ENCODE peak calls at places on chromosomes 5 and 9, in four cellular contexts. K is heart right ventricle, X is A549, R is HFF-Myc. V is an unnamed sample.

GRCh38 chr5:134226441-134227192 is 744 bp upstream of the PPP2CA start:
- DNase-seq in R (no peak), X (peak), K (no peak), V (no peak)

GRCh38 chr5:78653969-78654368 is 5.4 kb upstream of the LHFPL2 start:
- DNase-seq in K (no peak), X (no peak), R (no peak), V (no peak)

GRCh38 chr5:116370149-116370548 is 204.5 kb downstream of the SEMA6A start:
- DNase-seq in R (no peak), X (no peak), K (no peak), V (no peak)

GRCh38 chr5:52073993-52074689 is 690.9 kb downstream of the ISL1 start:
- DNase-seq in K (no peak), R (no peak), X (no peak), V (no peak)

GRCh38 chr9:129421371-129421770 is 199.5 kb downstream of the C9orf50 start:
- DNase-seq in X (no peak), K (no peak), R (no peak), V (no peak)

GRCh38 chr9:138038244-138038671 is 160.7 kb downstream of the CACNA1B start:
- DNase-seq in R (no peak), K (no peak), X (no peak), V (no peak)

GRCh38 chr9:134055981-134056461 is 11.8 kb downstream of the BRD3 start:
- DNase-seq in R (no peak), X (peak), K (peak), V (peak)

GRCh38 chr5:112965733-112966306 is 10.8 kb upstream of the DCP2 start:
- DNase-seq in K (no peak), R (no peak), X (no peak), V (no peak)

GRCh38 chr5:113489299-113489698 is 1.0 kb upstream of the MCC start:
- DNase-seq in X (peak), K (no peak), R (peak), V (peak)

GRCh38 chr9:134034215-134035040 is 9.1 kb downstream of the BRD3OS start:
- DNase-seq in K (no peak), X (no peak), R (no peak), V (no peak)

GRCh38 chr5:142110046-142110531 is 1.5 kb downstream of the NDFIP1 start:
- DNase-seq in R (no peak), K (no peak), X (peak), V (no peak)

GRCh38 chr5:124790261-124790894 is 43.9 kb upstream of the ZNF608 start:
- DNase-seq in X (peak), K (no peak), R (peak), V (no peak)

GRCh38 chr5:625516-625915 is 13.4 kb downstream of the CEP72 start:
- DNase-seq in R (no peak), K (no peak), X (no peak), V (no peak)

GRCh38 chr5:59354274-59354673 is 539.3 kb downstream of the PDE4D start:
- DNase-seq in R (no peak), K (no peak), X (no peak), V (no peak)

GRCh38 chr9:88593537-88594185 is 58.7 kb downstream of the NXNL2 start:
- DNase-seq in K (no peak), X (peak), R (no peak), V (peak)

GRCh38 chr5:180318456-180319089 is 26.7 kb upstream of the MAPK9 start:
- DNase-seq in X (no peak), K (no peak), R (no peak), V (no peak)

GRCh38 chr9:71071633-71072032 is 49.8 kb downstream of the TRPM3 start:
- DNase-seq in R (no peak), X (no peak), K (no peak), V (no peak)
- H3K4me3 ChIP-seq in R (no peak), X (no peak), K (no peak), V (no peak)

GRCh38 chr9:132672413-132672690 is 2.1 kb downstream of the GTF3C4 start:
- DNase-seq in R (no peak), X (peak), K (no peak), V (no peak)

GRCh38 chr9:132674485-132674884 is 4.2 kb downstream of the GTF3C4 start:
- DNase-seq in K (no peak), R (no peak), X (no peak), V (no peak)

GRCh38 chr9:132671620-132672412 is 1.6 kb downstream of the GTF3C4 start:
- DNase-seq in R (no peak), X (no peak), K (no peak), V (no peak)

GRCh38 chr9:132670816-132671371 is 630 bp downstream of the GTF3C4 start:
- DNase-seq in K (no peak), R (no peak), X (peak), V (no peak)

DNA sequence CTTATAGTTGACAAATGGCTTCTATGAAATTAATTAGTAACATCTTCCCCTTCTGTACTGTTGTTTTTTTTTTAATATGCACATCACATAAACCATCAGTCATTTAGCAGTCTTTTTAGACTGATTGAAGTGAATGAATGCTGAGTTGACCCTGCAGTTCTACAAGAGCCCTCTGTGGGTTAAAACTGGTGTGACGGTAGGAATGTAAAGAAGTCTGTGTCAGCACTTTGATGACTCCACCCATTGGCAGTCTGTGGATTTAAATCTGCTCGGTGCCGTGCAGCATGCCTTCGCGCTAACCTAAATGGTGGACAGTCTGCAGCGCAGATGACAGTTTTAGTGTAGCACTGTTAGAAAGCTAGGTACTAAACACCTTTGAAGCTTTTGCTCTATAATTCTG is 3.1 kb downstream of the GTF3C4 start:
- DNase-seq in R (peak), K (no peak), X (peak), V (peak)
- TF ChIP-seq CTCF in R (peak), K (no peak), X (no peak), V (peak)

GRCh38 chr9:694499-695154 is 146.9 kb upstream of the DMRT1 start:
- DNase-seq in R (no peak), K (peak), X (peak), V (no peak)
- H3K4me3 ChIP-seq in R (peak), K (peak), X (peak), V (peak)

GRCh38 chr5:136311999-136312398 is 53.3 kb downstream of the TRPC7 start:
- DNase-seq in R (no peak), X (peak), K (no peak), V (no peak)

GRCh38 chr5:136309376-136309775 is 56.0 kb downstream of the TRPC7 start:
- DNase-seq in X (no peak), K (no peak), R (no peak), V (no peak)

GRCh38 chr5:136309932-136310598 is 55.3 kb downstream of the TRPC7 start:
- DNase-seq in X (no peak), K (no peak), R (no peak), V (no peak)

GRCh38 chr5:136314302-136314701 is 51.0 kb downstream of the TRPC7 start:
- DNase-seq in K (no peak), X (no peak), R (no peak), V (no peak)

GRCh38 chr5:136308396-136308795 is 56.9 kb downstream of the TRPC7 start:
- DNase-seq in R (no peak), X (peak), K (no peak), V (no peak)
- TF ChIP-seq CTCF in R (no peak), X (no peak), K (no peak), V (no peak)

GRCh38 chr5:74324556-74324955 is 316.0 kb downstream of the ENC1 start:
- DNase-seq in R (no peak), K (no peak), X (no peak), V (no peak)
- H3K4me3 ChIP-seq in R (no peak), K (no peak), X (no peak), V (no peak)

DNA sequence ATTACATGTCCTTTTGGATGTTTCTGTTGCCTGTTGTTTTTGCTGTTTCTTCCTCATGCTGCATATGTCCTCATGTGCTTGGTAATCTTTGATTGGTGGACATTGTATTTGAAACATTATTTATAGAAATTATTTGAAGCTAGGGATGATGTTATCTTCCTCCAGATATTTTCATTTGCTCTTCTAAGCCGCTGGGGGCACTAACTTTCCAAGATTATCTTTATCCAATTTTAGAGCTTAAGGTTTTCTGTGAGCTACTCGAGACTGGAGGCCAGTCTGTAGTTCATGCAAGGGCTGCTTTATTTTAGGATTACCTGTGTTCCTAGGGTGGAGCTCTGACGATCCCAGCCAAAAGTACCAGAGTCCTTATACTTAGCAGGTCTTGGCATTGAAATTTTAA is 40.9 kb downstream of the STX17 start:
- DNase-seq in X (peak), R (no peak), K (no peak), V (no peak)
- TF ChIP-seq CTCF in X (no peak), R (peak), K (no peak), V (peak)

GRCh38 chr5:53568868-53569267 is 8.4 kb downstream of the NDUFS4 start:
- DNase-seq in K (no peak), R (peak), X (no peak), V (no peak)
- H3K4me3 ChIP-seq in K (no peak), R (no peak), X (no peak), V (no peak)